ENCODE peak calls at places on chromosomes 2 and 18, in six cellular contexts. V is AG04450, U is A549, W is H9, O is heart left ventricle, Y is endodermal cell. Q is an unnamed sample. For H3K9me3, the result is how much of the 10 kb centered on the place peaks cover.

GRCh38 chr2:237213325-237214040 is 127.8 kb downstream of the COPS8 start:
- DNase-seq in W (peak), V (no peak), U (peak), O (no peak), Y (peak), Q (no peak)

GRCh38 chr2:118661184-118661583 is 186.3 kb downstream of the EN1 start:
- DNase-seq in W (peak), U (no peak), O (no peak), Y (peak), V (no peak), Q (no peak)

GRCh38 chr2:36169843-36170242 is 185.7 kb upstream of the CRIM1 start:
- DNase-seq in U (no peak), V (no peak), W (no peak), Y (no peak), O (no peak), Q (no peak)

GRCh38 chr2:195622966-195623365 is 34.1 kb upstream of the SLC39A10 start:
- DNase-seq in U (peak), V (no peak), O (no peak), W (no peak), Y (no peak), Q (no peak)

GRCh38 chr2:158912122-158912521 is 56.3 kb upstream of the TANC1 start:
- DNase-seq in O (no peak), W (no peak), Y (no peak), V (no peak), U (no peak), Q (no peak)

GRCh38 chr2:229098810-229099209 is 172.3 kb downstream of the PID1 start:
- DNase-seq in O (no peak), V (no peak), U (no peak), Y (no peak), W (no peak), Q (no peak)

GRCh38 chr2:120346667-120347358 is 877 bp downstream of the INHBB start:
- DNase-seq in W (peak), Y (peak), U (peak), V (no peak), O (no peak), Q (no peak)

GRCh38 chr2:54457326-54458023 is 1.3 kb downstream of the SPTBN1 start:
- DNase-seq in V (no peak), O (peak), W (peak), Y (peak), U (peak), Q (no peak)

GRCh38 chr2:9360701-9361100 is 62.6 kb downstream of the ITGB1BP1 start:
- DNase-seq in W (no peak), Y (no peak), V (no peak), O (no peak), U (no peak), Q (no peak)

GRCh38 chr2:10659898-10660568 is 29.7 kb downstream of the NOL10 start:
- DNase-seq in V (peak), O (peak), W (peak), Y (peak), U (peak), Q (peak)

GRCh38 chr2:8806885-8807701 is 30.3 kb downstream of the KIDINS220 start:
- DNase-seq in O (no peak), U (no peak), V (no peak), W (no peak), Y (no peak), Q (no peak)

GRCh38 chr2:64234785-64235184 is 90.6 kb upstream of the PELI1 start:
- DNase-seq in U (no peak), Y (no peak), O (no peak), V (no peak), W (no peak), Q (no peak)

GRCh38 chr2:129870646-129871335 is 108.7 kb upstream of the RAB6C start:
- DNase-seq in V (no peak), O (no peak), Y (peak), U (no peak), W (peak), Q (no peak)

GRCh38 chr2:96146151-96146880 is 1.1 kb upstream of the DUSP2 start:
- DNase-seq in V (no peak), O (peak), Y (peak), W (peak), U (no peak), Q (peak)

GRCh38 chr2:45890819-45891218 is 239.3 kb downstream of the PRKCE start:
- DNase-seq in U (no peak), Y (no peak), V (no peak), O (no peak), W (no peak), Q (no peak)

GRCh38 chr2:73979021-73979420 is 5.7 kb upstream of the TET3 start:
- DNase-seq in O (no peak), Y (peak), V (no peak), U (no peak), W (peak), Q (no peak)

GRCh38 chr2:28717339-28717758 is 34.3 kb upstream of the PPP1CB start:
- DNase-seq in U (peak), Y (no peak), V (peak), W (no peak), O (peak), Q (peak)

GRCh38 chr18:72104851-72105250 is 439.3 kb downstream of the CBLN2 start:
- DNase-seq in Y (no peak), U (no peak), W (no peak), O (no peak), V (no peak), Q (no peak)

GRCh38 chr18:72100465-72100864 is 443.7 kb downstream of the CBLN2 start:
- DNase-seq in U (no peak), O (no peak), W (no peak), Y (no peak), V (no peak), Q (no peak)
- H3K9me3 ChIP-seq in U (under half), O (under half), W (under half), Y (under half), V (under half), Q (under half)

GRCh38 chr2:25948437-25948836 is 33.9 kb downstream of the KIF3C start:
- DNase-seq in Y (no peak), V (no peak), U (no peak), O (no peak), W (no peak), Q (no peak)
- H3K9me3 ChIP-seq in Y (under half), V (under half), U (under half), O (under half), W (under half), Q (under half)

GRCh38 chr18:78733762-78734613 is 245.6 kb upstream of the SALL3 start:
- DNase-seq in W (no peak), O (no peak), Y (peak), U (no peak), V (no peak), Q (no peak)

GRCh38 chr18:78732273-78733210 is 247.1 kb upstream of the SALL3 start:
- DNase-seq in U (no peak), W (no peak), V (no peak), O (no peak), Y (peak), Q (no peak)

GRCh38 chr18:78736015-78736690 is 243.5 kb upstream of the SALL3 start:
- DNase-seq in V (no peak), W (peak), Y (no peak), O (no peak), U (no peak), Q (no peak)

GRCh38 chr18:78735131-78736014 is 244.2 kb upstream of the SALL3 start:
- DNase-seq in W (peak), Y (peak), V (no peak), O (no peak), U (no peak), Q (no peak)

GRCh38 chr18:78734614-78734945 is 245.0 kb upstream of the SALL3 start:
- DNase-seq in O (no peak), W (no peak), V (no peak), U (no peak), Y (no peak), Q (no peak)
- H3K9me3 ChIP-seq in O (under half), W (under half), V (half or more), U (under half), Y (under half), Q (under half)

DNA sequence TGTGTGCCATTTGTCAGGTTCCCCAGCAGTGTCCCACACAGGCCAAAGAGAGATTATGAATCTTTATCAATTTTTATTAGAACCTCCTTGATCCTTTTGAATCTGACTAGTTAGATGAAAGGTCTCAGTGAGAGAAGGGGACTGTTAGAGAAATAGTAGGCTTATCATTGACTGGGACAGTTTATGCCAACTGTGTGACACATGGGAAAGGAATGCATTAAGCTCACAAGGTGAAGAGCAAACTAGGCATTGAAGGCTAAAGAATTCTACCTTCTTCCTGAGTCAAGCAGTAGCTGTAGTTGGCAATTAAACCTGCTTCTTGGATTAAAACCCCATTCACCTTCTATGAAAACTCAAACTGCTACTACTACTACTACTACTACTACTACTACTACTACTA is 389.6 kb upstream of the CDH19 start:
- DNase-seq in Y (no peak), U (peak), O (no peak), W (no peak), V (no peak), Q (no peak)
- H3K9me3 ChIP-seq in Y (under half), U (under half), O (under half), W (under half), V (under half), Q (under half)

GRCh38 chr18:4573735-4574134 is 118.6 kb upstream of the DLGAP1 start:
- DNase-seq in O (no peak), Y (no peak), W (no peak), V (no peak), U (no peak), Q (no peak)
- H3K9me3 ChIP-seq in O (under half), Y (under half), W (under half), V (under half), U (under half), Q (under half)

GRCh38 chr2:31696068-31696467 is 115.3 kb upstream of the SRD5A2 start:
- DNase-seq in Y (no peak), V (no peak), U (peak), W (no peak), O (no peak), Q (no peak)
- H3K9me3 ChIP-seq in Y (half or more), V (under half), U (under half), W (under half), O (half or more), Q (under half)

GRCh38 chr18:72375628-72376027 is 168.5 kb downstream of the CBLN2 start:
- DNase-seq in O (no peak), Y (no peak), W (no peak), V (peak), U (no peak), Q (no peak)

DNA sequence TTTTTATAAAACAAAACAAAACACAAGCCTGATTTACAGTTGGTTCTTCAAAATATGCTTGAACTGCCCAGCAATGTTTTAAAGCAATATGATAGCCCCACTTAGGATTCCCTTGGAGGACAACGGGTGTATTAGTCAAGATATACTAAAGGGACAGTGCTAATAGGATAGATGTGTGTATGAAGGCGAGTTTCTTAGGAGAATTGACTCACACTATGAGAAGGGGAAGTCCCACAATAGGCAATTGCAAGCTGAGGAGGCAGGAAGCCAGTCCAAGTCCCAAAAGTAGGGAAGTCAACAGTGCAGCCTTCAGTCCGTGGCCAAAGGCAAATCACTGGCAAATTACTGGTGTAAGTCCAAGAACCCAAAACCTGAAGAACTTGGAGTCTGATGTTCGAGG is 167.9 kb downstream of the CBLN2 start:
- DNase-seq in W (no peak), Y (no peak), V (no peak), O (no peak), U (no peak), Q (no peak)
- H3K9me3 ChIP-seq in W (under half), Y (half or more), V (under half), O (under half), U (under half), Q (under half)

GRCh38 chr2:201360256-201360655 is 3.1 kb upstream of the FLACC1 start:
- DNase-seq in U (no peak), V (no peak), O (no peak), Y (no peak), W (no peak), Q (no peak)
- H3K9me3 ChIP-seq in U (under half), V (under half), O (under half), Y (under half), W (under half), Q (under half)

Q was measured in lung.